ENCODE peak calls at places on chromosomes 2 and 18, in seven cellular contexts. M is A673, U is hepatocyte, R is fibroblast of lung, B is cardiac muscle cell, D is iPS DF 6.9, T is K562. S is an unnamed sample.
A peak's percentile ranks its signal among the peaks of the same experiment; 100 is the strongest.

GRCh38 chr18:32469691-32470131 is 971 bp downstream of the GAREM1 start:
- DNase-seq in M (peak; percentile 24), U (peak; percentile 7), R (peak; percentile 20), B (no peak), D (no peak), T (no peak), S (no peak)

GRCh38 chr2:95056461-95057459 is 31.3 kb downstream of the MAL start:
- DNase-seq in M (no peak), U (no peak), R (peak; percentile 13), B (no peak), D (no peak), T (no peak), S (no peak)

GRCh38 chr2:38702413-38702812 is 36.5 kb downstream of the GALM start:
- DNase-seq in M (no peak), U (peak; percentile 58), R (peak; percentile 97), B (no peak), D (no peak), T (no peak), S (no peak)

GRCh38 chr18:70333757-70334156 is 44.9 kb downstream of the SOCS6 start:
- DNase-seq in M (no peak), U (peak; percentile 55), R (peak; percentile 99), B (no peak), D (no peak), T (no peak), S (no peak)

GRCh38 chr2:48129256-48129950 is 223.1 kb upstream of the FBXO11 start:
- DNase-seq in M (no peak), U (no peak), R (peak; percentile 46), B (no peak), D (no peak), T (no peak), S (no peak)

GRCh38 chr2:26969089-26969844 is 1.2 kb upstream of the MAPRE3 start:
- DNase-seq in M (no peak), U (no peak), R (peak; percentile 79), B (no peak), D (no peak), T (no peak), S (no peak)

GRCh38 chr2:160721089-160722040 is 227.8 kb upstream of the RBMS1 start:
- DNase-seq in M (no peak), U (no peak), R (peak; percentile 71), B (no peak), D (no peak), T (no peak), S (no peak)

GRCh38 chr2:219045937-219046550 is 4.7 kb upstream of the CFAP65 start:
- DNase-seq in M (peak; percentile 50), U (peak; percentile 79), R (peak; percentile 25), B (peak; percentile 82), D (no peak), T (peak; percentile 48), S (no peak)

GRCh38 chr2:2253139-2254016 is 77.7 kb downstream of the MYT1L start:
- DNase-seq in M (no peak), U (no peak), R (no peak), B (no peak), D (no peak), T (no peak), S (no peak)

GRCh38 chr18:77095356-77096030 is 37.1 kb downstream of the MBP start:
- DNase-seq in M (no peak), U (no peak), R (no peak), B (no peak), D (no peak), T (no peak), S (no peak)

GRCh38 chr2:167862296-167862695 is 385.1 kb downstream of the STK39 start:
- DNase-seq in M (no peak), U (no peak), R (no peak), B (no peak), D (no peak), T (no peak), S (no peak)

GRCh38 chr18:12476955-12477354 is 69.2 kb downstream of the PRELID3A start:
- DNase-seq in M (no peak), U (no peak), R (no peak), B (peak; percentile 18), D (no peak), T (no peak), S (no peak)

GRCh38 chr2:96923810-96924774 is 54.2 kb upstream of the SEMA4C start:
- DNase-seq in M (no peak), U (no peak), R (no peak), B (no peak), D (no peak), T (peak; percentile 83), S (peak; percentile 48)

GRCh38 chr2:239600194-239600593 is 199.4 kb upstream of the HDAC4 start:
- DNase-seq in M (no peak), U (no peak), R (no peak), B (no peak), D (no peak), T (no peak), S (no peak)

GRCh38 chr2:239598732-239599090 is 197.9 kb upstream of the HDAC4 start:
- DNase-seq in M (no peak), U (no peak), R (no peak), B (no peak), D (no peak), T (no peak), S (no peak)

GRCh38 chr2:239598011-239598731 is 197.4 kb upstream of the HDAC4 start:
- DNase-seq in M (no peak), U (no peak), R (no peak), B (no peak), D (no peak), T (no peak), S (no peak)

GRCh38 chr2:239600650-239601049 is 199.8 kb upstream of the HDAC4 start:
- DNase-seq in M (no peak), U (no peak), R (no peak), B (no peak), D (no peak), T (no peak), S (no peak)

DNA sequence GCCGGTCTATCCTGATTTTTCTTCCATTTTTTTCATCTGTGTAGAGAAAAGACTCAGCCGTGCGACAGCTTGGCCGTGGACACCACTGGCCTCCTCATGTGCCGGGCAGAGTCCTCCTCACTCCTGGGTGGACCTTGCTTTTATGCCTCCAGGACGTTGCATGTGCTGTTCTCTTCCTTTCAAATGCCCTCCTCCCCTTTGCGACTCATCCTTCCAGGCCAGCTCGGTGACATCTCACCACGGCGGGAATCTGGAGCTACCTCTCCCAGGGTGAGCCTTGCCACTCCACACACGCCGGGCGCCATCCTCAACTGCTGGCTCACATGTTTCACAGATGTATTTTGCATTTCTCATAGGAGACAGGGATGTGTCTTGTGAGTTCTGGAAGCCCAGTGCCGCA is 198.5 kb upstream of the HDAC4 start:
- DNase-seq in M (no peak), U (no peak), R (no peak), B (no peak), D (no peak), T (no peak), S (no peak)
- H3K9me3 ChIP-seq in M (no peaks in the 10 kb centered on the region), U (no peaks in the 10 kb centered on the region), R (no peaks in the 10 kb centered on the region), B (no peaks in the 10 kb centered on the region), D (no peaks in the 10 kb centered on the region), T (no peaks in the 10 kb centered on the region), S (no peaks in the 10 kb centered on the region)

GRCh38 chr2:241561811-241562210 is 3.3 kb downstream of the BOK start:
- DNase-seq in M (no peak), U (peak; percentile 85), R (peak; percentile 81), B (no peak), D (no peak), T (peak; percentile 53), S (no peak)
- H3K4me3 ChIP-seq in M (no peak overlapping the region), U (no peak overlapping the region), R (peak overlapping the region; percentile 17), B (no peak overlapping the region), D (no peak overlapping the region), T (no peak overlapping the region), S (no peak overlapping the region)

GRCh38 chr2:63052411-63053234 is 2.0 kb downstream of the OTX1 start:
- DNase-seq in M (no peak), U (no peak), R (no peak), B (no peak), D (no peak), T (no peak), S (no peak)
- H3K9me3 ChIP-seq in M (no peaks in the 10 kb centered on the region), U (no peaks in the 10 kb centered on the region), R (no peaks in the 10 kb centered on the region), B (no peaks in the 10 kb centered on the region), D (no peaks in the 10 kb centered on the region), T (peaks cover 10% of the 10 kb centered on the region), S (no peaks in the 10 kb centered on the region)

GRCh38 chr2:54470241-54470938 is 14.3 kb downstream of the SPTBN1 start:
- DNase-seq in M (peak; percentile 49), U (peak; percentile 30), R (peak; percentile 87), B (peak; percentile 62), D (no peak), T (no peak), S (no peak)

GRCh38 chr2:54466880-54467279 is 10.8 kb downstream of the SPTBN1 start:
- DNase-seq in M (no peak), U (no peak), R (no peak), B (peak; percentile 64), D (no peak), T (no peak), S (no peak)

GRCh38 chr2:54471221-54471711 is 15.1 kb downstream of the SPTBN1 start:
- DNase-seq in M (peak; percentile 90), U (peak; percentile 61), R (peak; percentile 90), B (peak; percentile 92), D (no peak), T (no peak), S (no peak)

GRCh38 chr2:54468643-54469042 is 12.5 kb downstream of the SPTBN1 start:
- DNase-seq in M (peak; percentile 46), U (no peak), R (no peak), B (no peak), D (no peak), T (no peak), S (no peak)

GRCh38 chr2:54469484-54470053 is 13.4 kb downstream of the SPTBN1 start:
- DNase-seq in M (no peak), U (no peak), R (no peak), B (peak; percentile 50), D (no peak), T (no peak), S (no peak)
- H3K4me3 ChIP-seq in M (no peak overlapping the region), U (no peak overlapping the region), R (no peak overlapping the region), B (peak overlapping the region; percentile 22), D (no peak overlapping the region), T (no peak overlapping the region), S (no peak overlapping the region)

GRCh38 chr2:51290725-51291124 is 258.8 kb upstream of the NRXN1 start:
- DNase-seq in M (no peak), U (no peak), R (peak; percentile 75), B (no peak), D (no peak), T (no peak), S (no peak)

GRCh38 chr2:51293566-51294200 is 261.8 kb upstream of the NRXN1 start:
- DNase-seq in M (no peak), U (no peak), R (no peak), B (no peak), D (no peak), T (no peak), S (no peak)

GRCh38 chr2:51291762-51292370 is 259.9 kb upstream of the NRXN1 start:
- DNase-seq in M (no peak), U (no peak), R (no peak), B (no peak), D (no peak), T (no peak), S (no peak)

GRCh38 chr2:51289045-51289444 is 257.1 kb upstream of the NRXN1 start:
- DNase-seq in M (no peak), U (no peak), R (no peak), B (no peak), D (no peak), T (no peak), S (no peak)
- H3K9me3 ChIP-seq in M (no peaks in the 10 kb centered on the region), U (no peaks in the 10 kb centered on the region), R (no peaks in the 10 kb centered on the region), B (no peaks in the 10 kb centered on the region), D (no peaks in the 10 kb centered on the region), T (no peaks in the 10 kb centered on the region), S (no peaks in the 10 kb centered on the region)

GRCh38 chr2:108988796-108989713 is at the start of gene EDAR:
- DNase-seq in M (peak; percentile 46), U (peak; percentile 77), R (peak; percentile 36), B (peak; percentile 70), D (peak; percentile 64), T (no peak), S (peak; percentile 24)
- H3K4me3 ChIP-seq in M (no peak within 1 kb of the TSS), U (no peak within 1 kb of the TSS), R (no peak within 1 kb of the TSS), B (no peak within 1 kb of the TSS), D (no peak within 1 kb of the TSS), T (no peak within 1 kb of the TSS), S (peak within 1 kb of the TSS; percentile 80)

S was measured in naive thymus-derived CD4-positive, alpha-beta T cell.